ENCODE peak calls at places on chromosome 16, in five cellular contexts. X is heart right ventricle, M is testis, H is PC-3, D is adrenal gland. K is an unnamed sample. For H3K4me1, the result is how much of the 10 kb centered on the place peaks cover.

GRCh38 chr16:8310356-8310755 is 280.0 kb downstream of the TMEM114 start:
- DNase-seq in M (no peak), D (no peak), X (no peak), H (no peak), K (no peak)

GRCh38 chr16:30964540-30965226 is 7.1 kb downstream of the SETD1A start:
- DNase-seq in H (no peak), D (no peak), M (no peak), X (no peak), K (no peak)

GRCh38 chr16:57513371-57514102 is 22.8 kb downstream of the CCDC102A start:
- DNase-seq in X (no peak), M (no peak), H (no peak), D (no peak), K (peak)

GRCh38 chr16:66334856-66335255 is 31.6 kb upstream of the CDH5 start:
- DNase-seq in D (no peak), X (no peak), H (no peak), M (no peak), K (no peak)

GRCh38 chr16:56883586-56883985 is 18.6 kb downstream of the SLC12A3 start:
- DNase-seq in M (no peak), H (no peak), X (no peak), D (no peak), K (no peak)

GRCh38 chr16:27444015-27444414 is 42.0 kb downstream of the IL21R start:
- DNase-seq in D (no peak), M (no peak), X (no peak), H (no peak), K (no peak)

GRCh38 chr16:4200000-4200780 is 41.7 kb downstream of the SRL start:
- DNase-seq in X (peak), M (peak), D (peak), H (peak), K (peak)

GRCh38 chr16:11674818-11675560 is 6.7 kb downstream of the SNN start:
- DNase-seq in M (no peak), X (no peak), H (no peak), D (no peak), K (no peak)

GRCh38 chr16:354286-354881 is 1.9 kb upstream of the AXIN1 start:
- DNase-seq in H (no peak), M (no peak), D (no peak), X (no peak), K (no peak)

GRCh38 chr16:354971-355441 is 2.5 kb upstream of the AXIN1 start:
- DNase-seq in D (no peak), H (no peak), M (no peak), X (no peak), K (no peak)

GRCh38 chr16:352547-353403 is at the start of gene AXIN1:
- DNase-seq in H (peak), D (peak), X (peak), M (peak), K (peak)

GRCh38 chr16:351804-352520 is 561 bp downstream of the AXIN1 start:
- DNase-seq in H (no peak), X (no peak), D (no peak), M (no peak), K (peak)

GRCh38 chr16:353404-354285 is 1.1 kb upstream of the AXIN1 start:
- DNase-seq in M (no peak), X (no peak), D (no peak), H (no peak), K (no peak)
- H3K4me1 ChIP-seq in M (under half), X (under half), D (under half), H (under half), K (under half)

DNA sequence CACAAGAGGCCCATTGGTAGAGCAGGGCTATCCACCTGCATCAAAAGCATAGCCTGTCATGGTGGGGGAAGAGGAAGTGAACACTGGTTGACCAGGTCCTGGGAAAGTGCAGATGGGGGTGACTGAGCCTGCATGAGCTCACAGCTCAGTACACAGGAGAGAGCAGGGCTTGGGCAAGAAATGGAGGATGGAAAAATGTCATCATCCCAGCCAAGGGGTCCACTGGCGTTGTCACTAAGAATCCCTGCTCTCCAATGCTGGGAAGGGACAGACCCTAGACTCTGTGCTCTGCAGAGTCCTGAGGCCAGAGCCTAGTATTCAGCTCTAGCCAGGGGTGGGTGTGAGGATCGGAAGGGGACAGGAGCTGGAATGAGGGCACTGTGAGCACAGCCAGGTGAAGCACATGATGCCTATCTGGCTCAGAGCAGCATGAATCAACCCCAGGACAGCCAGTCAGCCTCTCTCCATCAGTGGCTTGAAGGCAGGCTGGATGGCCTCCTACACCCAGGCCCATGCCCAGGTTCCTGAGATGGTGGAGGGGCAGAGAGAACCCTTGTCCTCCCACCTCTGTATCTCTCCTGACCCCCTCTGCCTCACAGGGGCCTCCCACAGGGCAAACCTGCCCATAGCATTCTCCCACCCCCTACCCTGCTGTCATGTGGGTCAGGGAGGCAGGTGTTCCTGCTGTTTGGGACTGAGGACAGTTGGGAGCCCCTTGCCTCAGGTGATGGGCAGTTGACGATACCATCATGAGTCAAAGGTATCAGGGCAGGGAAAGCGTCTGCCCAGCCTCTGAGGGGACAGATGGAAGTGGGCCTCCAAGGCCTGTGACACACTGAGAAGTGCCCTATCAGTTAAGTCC is 13.8 kb upstream of the CTCF start:
- DNase-seq in H (no peak), X (no peak), D (no peak), M (no peak), K (no peak)
- H3K4me1 ChIP-seq in H (under half), X (half or more), D (under half), M (under half), K (half or more)

DNA sequence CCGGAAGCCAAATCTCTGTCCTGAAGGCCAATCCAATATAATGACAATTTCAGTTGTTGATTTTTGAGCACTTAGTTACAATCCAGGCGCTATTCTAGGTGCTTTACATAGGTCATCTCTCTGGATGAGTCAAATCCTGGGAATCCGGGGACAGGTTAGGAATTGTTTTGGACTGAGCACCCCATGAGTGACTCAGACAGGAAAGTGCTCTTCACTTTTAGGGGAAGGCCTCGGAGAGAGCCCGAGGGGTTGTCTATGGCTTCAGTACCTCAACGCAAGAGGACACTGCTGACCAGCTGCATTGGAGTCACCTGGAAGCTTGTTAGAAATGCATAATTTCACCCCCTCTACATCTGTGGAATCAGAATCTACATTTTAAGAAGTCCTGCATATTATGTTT is 108.8 kb downstream of the IRX5 start:
- DNase-seq in M (no peak), X (no peak), D (no peak), H (no peak), K (no peak)
- H3K4me1 ChIP-seq in M (under half), X (under half), D (under half), H (under half), K (under half)

DNA sequence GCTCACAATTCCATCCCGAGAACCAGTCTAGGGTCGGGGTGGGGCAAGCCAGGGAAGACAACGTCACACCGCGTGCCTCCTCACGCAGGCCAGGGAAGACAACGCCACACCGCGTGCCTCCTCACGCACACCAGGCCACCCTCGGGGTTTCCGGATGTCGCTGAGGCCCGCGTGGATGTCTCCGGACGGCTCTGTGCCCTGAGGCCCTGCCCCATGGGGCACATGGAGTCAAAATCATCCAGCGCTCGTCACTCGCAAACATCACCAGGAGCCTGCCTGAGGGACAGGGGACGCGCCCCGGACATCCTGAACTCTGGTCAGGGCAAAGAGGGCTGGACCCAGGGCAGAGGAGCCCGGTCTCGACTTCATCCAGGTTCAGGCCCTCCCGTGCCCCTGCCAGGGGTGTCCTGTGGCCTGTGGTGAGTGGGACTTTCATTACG is 3.7 kb downstream of the TMEM204 start:
- DNase-seq in M (no peak), H (no peak), D (no peak), X (no peak), K (peak)
- H3K4me1 ChIP-seq in M (under half), H (under half), D (under half), X (half or more), K (under half)

K was measured in psoas muscle.